ENCODE peak calls at places on chromosome 17, in five cellular contexts. A is neural progenitor cell, G is AG09309, Z is SK-N-SH, C is HFF-Myc. S is an unnamed sample.

GRCh38 chr17:68238894-68239293 is 8.9 kb upstream of the AMZ2 start:
- DNase-seq in C (no peak), A (no peak), G (no peak), Z (no peak), S (peak; percentile 60)

GRCh38 chr17:15185625-15185991 is 79.5 kb downstream of the PMP22 start:
- DNase-seq in C (peak; percentile 43), Z (no peak), A (no peak), G (peak; percentile 87), S (no peak)

GRCh38 chr17:44176671-44177501 is 6.4 kb downstream of the ASB16 start:
- DNase-seq in A (no peak), Z (no peak), G (no peak), C (no peak), S (no peak)

GRCh38 chr17:32463304-32463703 is 19.0 kb downstream of the PSMD11 start:
- DNase-seq in G (no peak), C (no peak), A (no peak), Z (no peak), S (no peak)

GRCh38 chr17:50950002-50950877 is 84.1 kb upstream of the TOB1 start:
- DNase-seq in A (peak; percentile 69), Z (peak; percentile 86), G (peak; percentile 61), C (peak; percentile 62), S (peak; percentile 69)

GRCh38 chr17:56667925-56668324 is 74.4 kb downstream of the NOG start:
- DNase-seq in G (no peak), Z (no peak), C (no peak), A (no peak), S (no peak)

GRCh38 chr17:75835315-75835987 is 8.8 kb downstream of the UNC13D start:
- DNase-seq in A (peak; percentile 45), C (no peak), G (no peak), Z (peak; percentile 84), S (no peak)

GRCh38 chr17:79749156-79749815 is 18.5 kb downstream of the ENPP7 start:
- DNase-seq in A (peak; percentile 38), C (no peak), Z (no peak), G (peak; percentile 59), S (no peak)

GRCh38 chr17:49723423-49723822 is 15.7 kb upstream of the SLC35B1 start:
- DNase-seq in G (no peak), A (no peak), C (no peak), Z (no peak), S (no peak)

GRCh38 chr17:16287563-16288027 is 65.7 kb downstream of the CENPV start:
- DNase-seq in G (peak; percentile 52), Z (no peak), A (no peak), C (no peak), S (peak; percentile 42)

GRCh38 chr17:54899721-54900456 is 763 bp upstream of the TOM1L1 start:
- DNase-seq in Z (peak; percentile 78), C (no peak), G (no peak), A (peak; percentile 58), S (no peak)

GRCh38 chr17:44187131-44187899 is 543 bp downstream of the TMUB2 start:
- DNase-seq in Z (peak; percentile 88), C (no peak), G (no peak), A (no peak), S (peak; percentile 50)

GRCh38 chr17:77054926-77055325 is 85.8 kb upstream of the SEC14L1 start:
- DNase-seq in Z (peak; percentile 87), C (no peak), A (peak; percentile 16), G (no peak), S (no peak)

GRCh38 chr17:63347475-63347874 is 98.6 kb downstream of the CYB561 start:
- DNase-seq in A (no peak), Z (no peak), G (no peak), C (no peak), S (no peak)

GRCh38 chr17:6384481-6384880 is 50.4 kb downstream of the AIPL1 start:
- DNase-seq in G (no peak), C (no peak), Z (no peak), A (no peak), S (no peak)

GRCh38 chr17:48970224-48970623 is 1.8 kb upstream of the GIP start:
- DNase-seq in C (no peak), A (no peak), G (no peak), Z (peak; percentile 34), S (no peak)

GRCh38 chr17:79707931-79708891 is 22.5 kb upstream of the ENPP7 start:
- DNase-seq in G (peak; percentile 4), A (peak; percentile 76), Z (peak; percentile 89), C (no peak), S (peak; percentile 67)

GRCh38 chr17:42272576-42272975 is 3.6 kb downstream of the STAT5B start:
- DNase-seq in C (no peak), A (no peak), Z (no peak), G (no peak), S (no peak)

GRCh38 chr17:75876190-75876937 is 2.0 kb downstream of the TRIM47 start:
- DNase-seq in Z (peak; percentile 72), C (no peak), G (no peak), A (peak; percentile 71), S (peak; percentile 88)

GRCh38 chr17:33572615-33573014 is 279.5 kb upstream of the ASIC2 start:
- DNase-seq in G (no peak), A (peak; percentile 32), C (no peak), Z (no peak), S (no peak)

GRCh38 chr17:59513934-59514841 is 51.2 kb upstream of the DHX40 start:
- DNase-seq in Z (peak; percentile 68), A (peak; percentile 42), C (peak; percentile 32), G (no peak), S (no peak)

GRCh38 chr17:31136319-31136718 is 41.5 kb downstream of the NF1 start:
- DNase-seq in A (no peak), G (no peak), Z (no peak), C (no peak), S (no peak)

GRCh38 chr17:57356153-57356721 is 99.9 kb downstream of the MSI2 start:
- DNase-seq in G (no peak), Z (no peak), C (no peak), A (no peak), S (no peak)

GRCh38 chr17:77644181-77644972 is 314.1 kb upstream of the TNRC6C start:
- DNase-seq in C (no peak), G (no peak), A (no peak), Z (no peak), S (no peak)

GRCh38 chr17:77720946-77721822 is 237.3 kb upstream of the TNRC6C start:
- DNase-seq in A (no peak), C (no peak), Z (no peak), G (no peak), S (no peak)

GRCh38 chr17:47266782-47267181 is 13.2 kb downstream of the ITGB3 start:
- DNase-seq in G (no peak), A (no peak), Z (no peak), C (no peak), S (no peak)

GRCh38 chr17:70947636-70948565 is 778.6 kb downstream of the KCNJ2 start:
- DNase-seq in G (no peak), A (no peak), C (no peak), Z (no peak), S (no peak)
- TF ChIP-seq CTCF in G (no peak), A (no peak), C (no peak), Z (no peak), S (no peak)

GRCh38 chr17:19753661-19754463 is 5.8 kb upstream of the ALDH3A1 start:
- DNase-seq in G (no peak), A (peak; percentile 26), Z (no peak), C (no peak), S (no peak)
- TF ChIP-seq CTCF in G (peak; percentile 51), A (peak; percentile 47), Z (peak; percentile 64), C (peak; percentile 33), S (no peak)

GRCh38 chr17:40341808-40342574 is 22.5 kb downstream of the GJD3 start:
- DNase-seq in A (peak; percentile 84), Z (peak; percentile 93), C (no peak), G (no peak), S (no peak)

GRCh38 chr17:40342575-40343058 is 21.9 kb downstream of the GJD3 start:
- DNase-seq in Z (no peak), C (no peak), G (no peak), A (no peak), S (no peak)

GRCh38 chr17:40339068-40339699 is 25.4 kb downstream of the GJD3 start:
- DNase-seq in C (no peak), A (no peak), G (no peak), Z (no peak), S (no peak)

GRCh38 chr17:40340327-40340726 is 24.2 kb downstream of the GJD3 start:
- DNase-seq in A (no peak), Z (no peak), C (no peak), G (no peak), S (no peak)

GRCh38 chr17:40340880-40341807 is 23.4 kb downstream of the GJD3 start:
- DNase-seq in A (peak; percentile 85), Z (peak; percentile 88), G (no peak), C (no peak), S (peak; percentile 93)
- TF ChIP-seq CTCF in A (no peak), Z (no peak), G (no peak), C (no peak), S (peak; percentile 39)

GRCh38 chr17:2064980-2065785 is 10.3 kb downstream of the HIC1 start:
- DNase-seq in G (no peak), A (peak; percentile 74), Z (peak; percentile 66), C (no peak), S (peak; percentile 89)
- TF ChIP-seq CTCF in G (peak; percentile 65), A (peak; percentile 59), Z (peak; percentile 54), C (peak; percentile 53), S (peak; percentile 71)

DNA sequence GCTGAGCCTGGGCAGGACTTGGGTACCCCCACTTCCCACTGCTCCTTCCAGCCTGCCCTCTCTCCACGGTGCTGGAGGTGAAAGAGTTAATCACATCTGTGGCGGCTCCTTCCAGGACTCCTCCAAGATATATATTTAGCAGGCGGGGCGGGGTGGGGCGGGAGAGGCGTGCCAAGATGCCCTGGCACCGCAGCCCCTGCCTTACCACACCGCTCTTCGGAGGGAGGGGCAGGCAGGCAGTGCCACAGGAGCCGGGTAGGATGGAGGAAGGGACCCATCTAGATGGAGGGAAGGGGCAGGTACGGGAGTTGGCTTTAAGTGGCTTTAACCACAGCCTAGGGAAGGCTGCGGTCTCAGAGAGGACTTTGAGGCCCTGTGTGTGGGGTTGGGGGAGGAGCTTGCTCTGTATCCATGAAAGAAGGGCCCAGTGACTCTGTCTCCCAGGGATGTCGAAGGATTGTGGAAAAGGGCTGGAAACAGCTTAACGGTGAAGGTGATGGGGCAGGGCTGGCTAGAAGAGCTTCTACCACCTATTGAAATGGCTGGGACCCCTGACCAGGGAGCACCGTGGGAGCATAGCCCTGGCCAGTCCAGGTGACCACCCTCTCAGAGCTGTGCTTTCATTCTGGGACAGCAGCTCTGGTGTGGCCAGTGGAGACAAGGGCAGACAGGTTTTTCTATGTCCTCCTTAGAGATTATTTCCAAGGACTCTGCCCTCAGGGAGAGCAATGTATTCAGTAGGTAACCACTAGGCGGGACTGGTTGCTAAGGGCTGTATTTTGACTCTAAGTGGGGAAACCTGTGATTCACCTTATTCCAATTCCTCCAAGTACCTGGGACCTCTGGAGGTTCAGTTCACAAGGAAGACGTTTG is 13.0 kb downstream of the GPR142 start:
- DNase-seq in G (no peak), A (peak; percentile 37), C (no peak), Z (no peak), S (no peak)
- TF ChIP-seq CTCF in G (no peak), A (no peak), C (no peak), Z (no peak), S (no peak)

S was measured in activated CD8-positive, alpha-beta T cell treated with anti-CD3 and anti-CD28 coated beads for 36 hours.